ENCODE peak calls at places on chromosomes 7 and 10, in nine cellular contexts. E, S, D, G, L, P, J, Q and Y are unnamed samples.

GRCh38 chr7:145092766-145093165 is 256.9 kb upstream of the TPK1 start:
- DNase-seq in Q (no peak), S (no peak), G (no peak), P (no peak), J (no peak), E (no peak), L (no peak), D (no peak), Y (no peak)

GRCh38 chr10:73922864-73923133 is 11.9 kb downstream of the PLAU start:
- DNase-seq in G (no peak), P (no peak), E (no peak), J (no peak), L (no peak), Q (no peak), D (no peak), S (no peak), Y (no peak)

GRCh38 chr7:40490603-40490924 is 355.8 kb downstream of the SUGCT start:
- DNase-seq in E (no peak), G (no peak), L (no peak), S (no peak), P (no peak), Q (no peak), J (no peak), D (no peak), Y (no peak)

GRCh38 chr7:44386139-44386913 is 60.9 kb upstream of the CAMK2B start:
- DNase-seq in E (no peak), L (no peak), D (no peak), J (no peak), G (no peak), Q (no peak), P (no peak), S (no peak), Y (no peak)

GRCh38 chr10:34179280-34179679 is 635.8 kb downstream of the PARD3 start:
- DNase-seq in Q (no peak), L (no peak), E (no peak), S (no peak), J (peak; percentile 28), P (no peak), G (no peak), D (no peak), Y (no peak)

GRCh38 chr7:80463272-80463920 is 48.5 kb downstream of the GNAT3 start:
- DNase-seq in E (no peak), J (no peak), Q (no peak), G (no peak), L (no peak), S (no peak), P (no peak), D (no peak), Y (no peak)

GRCh38 chr10:119446441-119447277 is 95.9 kb downstream of the RGS10 start:
- DNase-seq in P (no peak), Q (no peak), D (no peak), G (no peak), E (no peak), L (no peak), J (no peak), S (no peak), Y (no peak)

GRCh38 chr7:50382455-50382854 is 67.7 kb downstream of the FIGNL1 start:
- DNase-seq in D (no peak), E (no peak), P (no peak), S (no peak), J (no peak), L (no peak), G (no peak), Q (no peak), Y (no peak)

GRCh38 chr10:124604214-124605000 is 139.8 kb downstream of the FAM53B start:
- DNase-seq in S (peak; percentile 3), L (no peak), J (no peak), Q (no peak), P (no peak), D (no peak), G (no peak), E (no peak), Y (no peak)

GRCh38 chr7:25846722-25847121 is 305.3 kb upstream of the NFE2L3 start:
- DNase-seq in J (no peak), P (no peak), G (no peak), Q (no peak), L (no peak), E (no peak), D (no peak), S (no peak), Y (no peak)

GRCh38 chr10:30560326-30560725 is 69.2 kb downstream of the LYZL2 start:
- DNase-seq in D (no peak), Q (no peak), S (no peak), L (no peak), J (no peak), E (no peak), G (no peak), P (no peak), Y (no peak)

GRCh38 chr7:4820968-4821471 is 40.8 kb downstream of the PAPOLB start:
- DNase-seq in D (no peak), P (no peak), J (no peak), G (no peak), L (no peak), Q (no peak), S (no peak), E (no peak), Y (no peak)